ENCODE peak calls at places on chromosomes 1 and 21, in ten cellular contexts. R, D, Q, V, T, G, F, J, P and Z are unnamed samples.

GRCh38 chr1:170692866-170693575 is 29.1 kb downstream of the PRRX1 start:
- DNase-seq in R (no peak), D (peak; percentile 91), Q (no peak), V (no peak), T (no peak), G (no peak), F (no peak), J (no peak), P (no peak), Z (no peak)

GRCh38 chr1:228490120-228491078 is 3.2 kb downstream of the RNF187 start:
- DNase-seq in R (peak; percentile 64), D (peak; percentile 53), Q (no peak), V (peak; percentile 81), T (no peak), G (no peak), F (no peak), J (peak; percentile 19), P (no peak), Z (peak; percentile 93)

GRCh38 chr1:225919906-225920305 is 4.1 kb downstream of the PYCR2 start:
- DNase-seq in R (no peak), D (peak; percentile 77), Q (no peak), V (no peak), T (peak; percentile 68), G (peak; percentile 92), F (peak; percentile 85), J (peak; percentile 84), P (no peak), Z (peak; percentile 89)

GRCh38 chr1:10866314-10867091 is 70.1 kb upstream of the CASZ1 start:
- DNase-seq in R (peak; percentile 55), D (peak; percentile 48), Q (no peak), V (no peak), T (peak; percentile 35), G (no peak), F (no peak), J (peak; percentile 33), P (no peak), Z (peak; percentile 27)

GRCh38 chr1:75745276-75745675 is 20.8 kb downstream of the ACADM start:
- DNase-seq in R (no peak), D (no peak), Q (no peak), V (no peak), T (no peak), G (no peak), F (no peak), J (no peak), P (no peak), Z (no peak)

GRCh38 chr21:44943686-44944550 is 4.1 kb downstream of the SLX9 start:
- DNase-seq in R (no peak), D (no peak), Q (no peak), V (no peak), T (no peak), G (peak; percentile 48), F (no peak), J (no peak), P (no peak), Z (no peak)

GRCh38 chr1:20481158-20481617 is 4.8 kb downstream of the CAMK2N1 start:
- DNase-seq in R (no peak), D (peak; percentile 31), Q (peak; percentile 67), V (no peak), T (no peak), G (no peak), F (no peak), J (no peak), P (no peak), Z (no peak)

GRCh38 chr1:92862605-92863004 is 30.8 kb downstream of the RPL5 start:
- DNase-seq in R (no peak), D (no peak), Q (no peak), V (no peak), T (no peak), G (no peak), F (no peak), J (no peak), P (no peak), Z (no peak)

GRCh38 chr21:46322351-46323226 is 1.1 kb downstream of the C21orf58 start:
- DNase-seq in R (peak; percentile 57), D (peak; percentile 47), Q (peak; percentile 54), V (no peak), T (no peak), G (no peak), F (no peak), J (no peak), P (no peak), Z (no peak)

GRCh38 chr1:113943028-113943811 is 14.1 kb downstream of the HIPK1 start:
- DNase-seq in R (no peak), D (peak; percentile 16), Q (no peak), V (no peak), T (no peak), G (no peak), F (no peak), J (no peak), P (no peak), Z (no peak)

GRCh38 chr1:30778156-30778978 is 20.8 kb upstream of the LAPTM5 start:
- DNase-seq in R (peak; percentile 100), D (peak; percentile 85), Q (no peak), V (peak; percentile 80), T (peak; percentile 52), G (no peak), F (peak; percentile 44), J (no peak), P (no peak), Z (peak; percentile 96)

GRCh38 chr21:27519357-27519756 is 552.5 kb upstream of the ADAMTS5 start:
- DNase-seq in R (no peak), D (peak; percentile 97), Q (no peak), V (no peak), T (no peak), G (no peak), F (no peak), J (no peak), P (no peak), Z (no peak)

GRCh38 chr1:186819563-186819962 is 9.2 kb upstream of the PLA2G4A start:
- DNase-seq in R (no peak), D (no peak), Q (no peak), V (no peak), T (no peak), G (no peak), F (no peak), J (no peak), P (no peak), Z (no peak)

GRCh38 chr1:87937774-87938173 is 609.1 kb downstream of the LMO4 start:
- DNase-seq in R (no peak), D (no peak), Q (no peak), V (no peak), T (no peak), G (no peak), F (no peak), J (no peak), P (no peak), Z (no peak)

GRCh38 chr1:34984435-34985062 is 598 bp downstream of the TMEM35B start:
- DNase-seq in R (peak; percentile 55), D (peak; percentile 33), Q (peak; percentile 49), V (peak; percentile 32), T (peak; percentile 61), G (peak; percentile 78), F (no peak), J (no peak), P (no peak), Z (peak; percentile 42)

GRCh38 chr1:19212167-19212566 is 2.1 kb upstream of the UBR4 start:
- DNase-seq in R (no peak), D (no peak), Q (no peak), V (no peak), T (no peak), G (no peak), F (no peak), J (no peak), P (no peak), Z (no peak)
- H3K4me3 ChIP-seq in R (no peak overlapping the region), D (no peak overlapping the region), Q (no peak overlapping the region), V (no peak overlapping the region), T (no peak overlapping the region), G (no peak overlapping the region), F (no peak overlapping the region), J (no peak overlapping the region), P (no peak overlapping the region), Z (no peak overlapping the region)

GRCh38 chr1:94090761-94091160 is 30.2 kb downstream of the ABCA4 start:
- DNase-seq in R (no peak), D (no peak), Q (no peak), V (no peak), T (no peak), G (peak; percentile 4), F (no peak), J (no peak), P (no peak), Z (no peak)

GRCh38 chr1:94094466-94095111 is 26.4 kb downstream of the ABCA4 start:
- DNase-seq in R (no peak), D (peak; percentile 78), Q (no peak), V (peak; percentile 83), T (peak; percentile 78), G (peak; percentile 84), F (no peak), J (peak; percentile 61), P (peak; percentile 64), Z (peak; percentile 43)

GRCh38 chr1:94093351-94093750 is 27.6 kb downstream of the ABCA4 start:
- DNase-seq in R (peak; percentile 8), D (no peak), Q (no peak), V (no peak), T (no peak), G (peak; percentile 33), F (no peak), J (no peak), P (no peak), Z (no peak)

GRCh38 chr1:94093996-94094395 is 27.0 kb downstream of the ABCA4 start:
- DNase-seq in R (no peak), D (peak; percentile 57), Q (no peak), V (peak; percentile 47), T (no peak), G (peak; percentile 0), F (no peak), J (no peak), P (no peak), Z (peak; percentile 25)

DNA sequence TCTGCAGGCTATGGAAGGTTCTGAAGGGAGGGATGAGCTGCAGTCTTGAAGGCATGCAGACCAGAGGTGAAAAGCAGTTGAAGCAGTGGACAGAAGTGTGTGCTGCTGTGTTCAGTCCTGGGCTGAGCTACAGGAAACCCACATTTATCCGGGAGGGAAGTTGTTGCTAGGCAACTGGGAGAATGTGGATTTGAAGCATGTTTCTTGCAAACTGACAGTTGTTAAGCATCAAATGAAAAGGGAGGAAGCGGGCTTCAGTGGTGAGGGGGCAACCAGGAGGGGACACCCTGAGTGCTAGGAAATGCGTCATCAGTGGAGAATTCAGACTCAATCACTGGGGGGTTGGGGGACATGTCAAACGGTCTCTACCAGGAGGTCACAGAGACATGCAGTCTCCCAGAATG is 28.7 kb downstream of the ABCA4 start:
- DNase-seq in R (no peak), D (peak; percentile 61), Q (no peak), V (no peak), T (peak; percentile 64), G (peak; percentile 60), F (no peak), J (no peak), P (no peak), Z (peak; percentile 36)
- TF ChIP-seq POLR2A in R (no peak), D (no peak), Q (no peak), V (no peak), T (no peak), G (no peak), F (no peak), J (no peak), P (no peak), Z (no peak)

GRCh38 chr1:223887724-223888428 is 42.1 kb upstream of the TP53BP2 start:
- DNase-seq in R (no peak), D (peak; percentile 99), Q (no peak), V (peak; percentile 79), T (peak; percentile 67), G (no peak), F (no peak), J (no peak), P (no peak), Z (peak; percentile 83)
- H3K4me3 ChIP-seq in R (no peak overlapping the region), D (peak overlapping the region; percentile 20), Q (no peak overlapping the region), V (no peak overlapping the region), T (no peak overlapping the region), G (no peak overlapping the region), F (no peak overlapping the region), J (no peak overlapping the region), P (no peak overlapping the region), Z (no peak overlapping the region)

GRCh38 chr1:47555307-47555706 is 117.5 kb downstream of the FOXD2 start:
- DNase-seq in R (no peak), D (no peak), Q (no peak), V (no peak), T (no peak), G (no peak), F (peak; percentile 52), J (no peak), P (no peak), Z (no peak)
- TF ChIP-seq POLR2A in R (no peak), D (no peak), Q (no peak), V (no peak), T (no peak), G (no peak), F (no peak), J (no peak), P (no peak), Z (no peak)